ENCODE peak calls at places on chromosome 15, in six cellular contexts. D, A, X, K, I and F are unnamed samples.
A peak's percentile ranks its signal among the peaks of the same experiment; 100 is the strongest.

GRCh38 chr15:49604625-49605409 is 15.8 kb downstream of the FAM227B start:
- DNase-seq in D (no peak), A (no peak), X (no peak), K (no peak), I (no peak), F (no peak)

GRCh38 chr15:69159805-69160140 is 662 bp upstream of the GLCE start:
- DNase-seq in D (no peak), A (no peak), X (no peak), K (no peak), I (no peak), F (no peak)

GRCh38 chr15:85412956-85413854 is 32.8 kb downstream of the AKAP13 start:
- DNase-seq in D (peak; percentile 69), A (peak; percentile 56), X (peak; percentile 88), K (peak; percentile 90), I (no peak), F (no peak)

GRCh38 chr15:26868029-26868685 is 1.3 kb downstream of the GABRA5 start:
- DNase-seq in D (no peak), A (no peak), X (no peak), K (no peak), I (no peak), F (no peak)

GRCh38 chr15:82930466-82930865 is 22.1 kb downstream of the HOMER2 start:
- DNase-seq in D (no peak), A (no peak), X (no peak), K (no peak), I (no peak), F (no peak)

GRCh38 chr15:32651229-32651837 is 9.8 kb downstream of the SCG5 start:
- DNase-seq in D (peak; percentile 39), A (peak; percentile 48), X (peak; percentile 79), K (peak; percentile 63), I (no peak), F (peak; percentile 70)

GRCh38 chr15:55151621-55152020 is 45.1 kb downstream of the RSL24D1 start:
- DNase-seq in D (no peak), A (no peak), X (no peak), K (no peak), I (no peak), F (no peak)

GRCh38 chr15:57503911-57504598 is 87.6 kb upstream of the MYZAP start:
- DNase-seq in D (no peak), A (no peak), X (no peak), K (no peak), I (no peak), F (no peak)

GRCh38 chr15:60941448-60941847 is 287.7 kb downstream of the RORA start:
- DNase-seq in D (no peak), A (no peak), X (no peak), K (no peak), I (no peak), F (no peak)

GRCh38 chr15:95857124-95857757 is 473.3 kb upstream of the NR2F2 start:
- DNase-seq in D (no peak), A (no peak), X (no peak), K (no peak), I (no peak), F (no peak)

GRCh38 chr15:56568466-56569167 is 103.7 kb upstream of the MNS1 start:
- DNase-seq in D (no peak), A (no peak), X (no peak), K (peak; percentile 58), I (no peak), F (no peak)

GRCh38 chr15:95327661-95328060 is 1002.8 kb upstream of the NR2F2 start:
- DNase-seq in D (no peak), A (no peak), X (no peak), K (no peak), I (no peak), F (no peak)

GRCh38 chr15:90982135-90982534 is 12.2 kb downstream of the PRC1 start:
- DNase-seq in D (no peak), A (no peak), X (no peak), K (no peak), I (no peak), F (no peak)

GRCh38 chr15:95760508-95760907 is 570.0 kb upstream of the NR2F2 start:
- DNase-seq in D (no peak), A (no peak), X (peak; percentile 74), K (no peak), I (no peak), F (no peak)

GRCh38 chr15:77419050-77419835 is 661 bp downstream of the PEAK1 start:
- DNase-seq in D (peak; percentile 55), A (peak; percentile 57), X (peak; percentile 90), K (no peak), I (peak; percentile 80), F (peak; percentile 54)

GRCh38 chr15:59020321-59020720 is 32.9 kb downstream of the RNF111 start:
- DNase-seq in D (no peak), A (no peak), X (no peak), K (no peak), I (no peak), F (no peak)

GRCh38 chr15:29452881-29453731 is 183.5 kb upstream of the NSMCE3 start:
- DNase-seq in D (no peak), A (no peak), X (no peak), K (no peak), I (no peak), F (no peak)

GRCh38 chr15:63583027-63583426 is 14.2 kb upstream of the FBXL22 start:
- DNase-seq in D (no peak), A (no peak), X (no peak), K (no peak), I (no peak), F (no peak)

GRCh38 chr15:74402873-74403589 is 30.7 kb downstream of the SEMA7A start:
- DNase-seq in D (peak; percentile 78), A (no peak), X (peak; percentile 96), K (peak; percentile 89), I (no peak), F (no peak)

GRCh38 chr15:78850926-78851600 is 21.6 kb upstream of the MORF4L1 start:
- DNase-seq in D (no peak), A (no peak), X (peak; percentile 47), K (no peak), I (no peak), F (no peak)

GRCh38 chr15:99911824-99912223 is 178.6 kb upstream of the LYSMD4 start:
- DNase-seq in D (no peak), A (no peak), X (no peak), K (no peak), I (no peak), F (no peak)

GRCh38 chr15:41281236-41281635 is 50.2 kb downstream of the CHP1 start:
- DNase-seq in D (no peak), A (no peak), X (no peak), K (no peak), I (no peak), F (no peak)